ENCODE peak calls at places on chromosomes 11 and 22, in seven cellular contexts. I is upper lobe of right lung, V is NB4, R is psoas muscle, N is fibroblast of lung, C is bronchial epithelial cell, B is BJ. K is an unnamed sample.

GRCh38 chr11:71096751-71097388 is 155.5 kb downstream of the SHANK2 start:
- DNase-seq in V (no peak), I (no peak), N (no peak), R (no peak), C (peak), B (no peak), K (no peak)

GRCh38 chr22:40719599-40719998 is 40.3 kb downstream of the MCHR1 start:
- DNase-seq in B (no peak), C (no peak), V (no peak), N (no peak), I (no peak), R (peak), K (no peak)

GRCh38 chr22:45445031-45445710 is 31.7 kb downstream of the RIBC2 start:
- DNase-seq in C (no peak), N (no peak), R (peak), V (no peak), I (no peak), B (no peak), K (no peak)

GRCh38 chr11:42205518-42205917 is 746.1 kb upstream of the LRRC4C start:
- DNase-seq in B (no peak), C (no peak), N (no peak), R (no peak), I (no peak), V (no peak), K (no peak)

GRCh38 chr11:30501744-30502143 is 84.4 kb downstream of the MPPED2 start:
- DNase-seq in I (no peak), C (no peak), B (no peak), V (no peak), N (no peak), R (peak), K (no peak)

GRCh38 chr11:128956401-128957203 is 13.9 kb upstream of the TP53AIP1 start:
- DNase-seq in N (peak), R (no peak), V (peak), I (no peak), B (peak), C (peak), K (peak)

GRCh38 chr11:35621620-35622019 is 3.4 kb downstream of the FJX1 start:
- DNase-seq in R (no peak), I (no peak), N (no peak), B (peak), V (no peak), C (peak), K (peak)

GRCh38 chr11:56706486-56706885 is 7.6 kb downstream of the OR9G1 start:
- DNase-seq in R (no peak), B (no peak), I (no peak), N (no peak), V (no peak), C (peak), K (no peak)

GRCh38 chr22:47608421-47608820 is 846.0 kb downstream of the TBC1D22A start:
- DNase-seq in N (no peak), R (peak), I (peak), V (no peak), B (no peak), C (no peak), K (no peak)

GRCh38 chr11:74677131-74677530 is 54.1 kb downstream of the CHRDL2 start:
- DNase-seq in C (no peak), N (no peak), I (no peak), R (no peak), V (no peak), B (no peak), K (no peak)

GRCh38 chr22:20156042-20156389 is 5.2 kb upstream of the CCDC188 start:
- DNase-seq in I (no peak), V (no peak), R (no peak), B (no peak), N (no peak), C (no peak), K (no peak)

GRCh38 chr11:106202935-106203620 is 125.6 kb downstream of the AASDHPPT start:
- DNase-seq in N (no peak), I (no peak), C (no peak), B (no peak), R (no peak), V (no peak), K (no peak)

GRCh38 chr11:67638535-67639437 is 777 bp downstream of the TBX10 start:
- DNase-seq in V (no peak), N (no peak), R (no peak), I (peak), B (no peak), C (no peak), K (no peak)

GRCh38 chr11:131056036-131056435 is 139.8 kb upstream of the SNX19 start:
- DNase-seq in I (no peak), B (no peak), V (no peak), C (no peak), N (no peak), R (no peak), K (no peak)

GRCh38 chr11:34263462-34264186 is 94.2 kb downstream of the ABTB2 start:
- DNase-seq in B (peak), N (peak), V (no peak), C (peak), I (peak), R (peak), K (peak)

GRCh38 chr22:42796081-42796480 is 61.0 kb downstream of the ARFGAP3 start:
- DNase-seq in V (no peak), R (no peak), N (no peak), I (peak), B (no peak), C (no peak), K (no peak)

GRCh38 chr11:95345243-95345642 is 114.2 kb upstream of the SESN3 start:
- DNase-seq in V (no peak), I (no peak), R (no peak), C (peak), N (no peak), B (no peak), K (no peak)

GRCh38 chr11:134576286-134576685 is 164.2 kb upstream of the B3GAT1 start:
- DNase-seq in N (no peak), C (no peak), I (no peak), V (no peak), R (no peak), B (no peak), K (no peak)

GRCh38 chr22:46730568-46731245 is 7.3 kb downstream of the CERK start:
- DNase-seq in R (no peak), I (no peak), B (no peak), V (no peak), C (no peak), N (no peak), K (no peak)

GRCh38 chr11:11179239-11179638 is 173.8 kb downstream of the CSNK2A3 start:
- DNase-seq in B (peak), C (peak), R (no peak), I (no peak), V (no peak), N (peak), K (peak)

GRCh38 chr11:29008481-29008880 is 900.3 kb downstream of the METTL15 start:
- DNase-seq in C (no peak), N (no peak), V (no peak), I (no peak), R (no peak), B (no peak), K (no peak)

GRCh38 chr11:122367809-122368231 is 251.8 kb upstream of the BLID start:
- DNase-seq in R (no peak), C (peak), I (no peak), B (no peak), V (no peak), N (peak), K (peak)

GRCh38 chr11:130999992-131000770 is 83.9 kb upstream of the SNX19 start:
- DNase-seq in N (peak), C (peak), B (peak), R (no peak), I (no peak), V (no peak), K (peak)

GRCh38 chr11:8605956-8606355 is 11.9 kb upstream of the STK33 start:
- DNase-seq in N (no peak), R (no peak), V (no peak), C (peak), B (no peak), I (no peak), K (no peak)

GRCh38 chr11:4607782-4608666 is at the start of gene TRIM68:
- DNase-seq in I (peak), C (peak), R (peak), V (peak), N (peak), B (peak), K (peak)

GRCh38 chr22:43820671-43821305 is 8.7 kb upstream of the EFCAB6 start:
- DNase-seq in N (no peak), R (no peak), I (no peak), V (no peak), C (no peak), B (no peak), K (no peak)

GRCh38 chr11:8814923-8815240 is 96.1 kb upstream of the AKIP1 start:
- DNase-seq in B (no peak), N (no peak), V (no peak), R (no peak), C (no peak), I (no peak), K (no peak)

GRCh38 chr11:122491486-122491885 is 164.0 kb upstream of the UBASH3B start:
- DNase-seq in C (peak), R (no peak), N (peak), I (no peak), B (peak), V (peak), K (peak)

GRCh38 chr22:24330636-24331035 is 60.0 kb downstream of the SPECC1L start:
- DNase-seq in C (no peak), N (no peak), R (no peak), B (no peak), I (no peak), V (no peak), K (peak)

DNA sequence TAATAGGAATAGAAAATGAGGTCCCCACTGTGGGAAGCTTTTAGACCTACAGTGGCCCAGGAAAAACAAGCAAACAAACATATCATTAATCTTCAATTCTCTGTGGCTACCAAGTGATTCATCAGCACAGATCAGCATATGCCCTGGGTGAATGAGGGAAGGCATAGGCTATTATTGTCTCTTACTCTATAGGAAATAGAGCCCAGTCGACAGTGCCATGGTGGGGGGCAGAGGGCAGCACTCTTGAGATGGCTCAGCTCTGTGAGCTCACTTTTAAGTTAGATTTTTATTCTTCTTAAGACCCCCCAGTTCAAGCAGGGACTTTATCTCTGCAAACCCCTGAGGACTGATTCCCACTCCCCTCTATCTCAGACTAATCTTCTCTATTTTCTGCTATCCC is 9.5 kb upstream of the FEZ1 start:
- DNase-seq in N (no peak), C (no peak), I (no peak), B (no peak), V (no peak), R (no peak), K (no peak)
- H3K4me3 ChIP-seq in N (no peak), C (no peak), I (no peak), B (no peak), V (no peak), R (no peak), K (no peak)

GRCh38 chr11:133531971-133532651 is at the start of gene OPCML:
- DNase-seq in B (no peak), N (no peak), C (no peak), V (no peak), I (no peak), R (no peak), K (no peak)

GRCh38 chr11:133531450-133531849 is 851 bp downstream of the OPCML start:
- DNase-seq in R (no peak), C (no peak), I (no peak), N (no peak), V (no peak), B (no peak), K (no peak)

GRCh38 chr11:133529807-133530500 is 2.3 kb downstream of the OPCML start:
- DNase-seq in I (no peak), R (no peak), C (no peak), B (no peak), N (no peak), V (no peak), K (no peak)

GRCh38 chr11:133533205-133533604 is 904 bp upstream of the OPCML start:
- DNase-seq in C (no peak), I (no peak), V (no peak), B (no peak), R (no peak), N (no peak), K (no peak)

GRCh38 chr11:133530501-133530835 is 1.8 kb downstream of the OPCML start:
- DNase-seq in I (no peak), N (no peak), C (no peak), B (no peak), R (no peak), V (no peak), K (no peak)
- TF ChIP-seq CTCF in I (no peak), N (no peak), C (no peak), B (no peak), R (no peak), V (no peak), K (no peak)

DNA sequence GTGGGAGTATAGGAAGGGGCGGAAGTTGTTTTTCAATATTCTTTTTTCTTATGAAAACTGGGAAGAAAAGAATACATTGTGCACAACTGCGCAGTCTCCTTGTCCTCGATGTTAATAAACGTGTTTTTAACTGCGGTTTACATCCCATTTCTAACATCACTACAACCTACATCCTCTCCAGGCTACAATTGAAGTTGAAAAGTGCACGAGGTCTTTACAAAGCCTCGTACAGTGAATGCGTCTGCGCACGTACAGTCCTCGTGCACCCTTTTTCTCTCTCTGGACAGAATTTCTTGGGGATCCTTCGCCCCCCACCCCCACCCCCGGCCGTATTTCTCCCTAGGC is 102.4 kb downstream of the WT1 start:
- DNase-seq in R (no peak), C (no peak), B (no peak), N (no peak), I (no peak), V (no peak), K (no peak)
- H3K4me3 ChIP-seq in R (peak), C (no peak), B (no peak), N (peak), I (peak), V (no peak), K (no peak)

GRCh38 chr11:31887180-31887579 is 76.1 kb upstream of the PAX6 start:
- DNase-seq in C (no peak), N (no peak), V (peak), B (no peak), R (no peak), I (no peak), K (no peak)
- TF ChIP-seq CTCF in C (no peak), N (peak), V (peak), B (no peak), R (no peak), I (no peak), K (no peak)